ENCODE peak calls at places on chromosomes 11 and 22, in six cellular contexts. H, F, N, Y, C and E are unnamed samples.

GRCh38 chr11:83815736-83816135 is 529.6 kb upstream of the CCDC90B start:
- DNase-seq in N (peak), H (no peak), C (no peak), F (peak), Y (no peak), E (no peak)

GRCh38 chr11:29184939-29185890 is 831.6 kb downstream of the KCNA4 start:
- DNase-seq in C (peak), Y (no peak), F (peak), H (no peak), N (peak), E (peak)

GRCh38 chr22:30628491-30628890 is 7.1 kb upstream of the SLC35E4 start:
- DNase-seq in N (no peak), H (no peak), C (no peak), F (no peak), Y (no peak), E (no peak)

GRCh38 chr11:131404010-131404409 is 33.6 kb downstream of the NTM start:
- DNase-seq in Y (no peak), F (no peak), N (no peak), C (no peak), H (no peak), E (no peak)

GRCh38 chr11:11787305-11788066 is 54.3 kb upstream of the USP47 start:
- DNase-seq in Y (peak), F (peak), C (peak), N (peak), H (peak), E (peak)

GRCh38 chr22:40603088-40603605 is 33.4 kb downstream of the MRTFA start:
- DNase-seq in N (peak), F (peak), H (no peak), Y (no peak), C (no peak), E (peak)

GRCh38 chr22:27913162-27913741 is 5.8 kb downstream of the PITPNB start:
- DNase-seq in Y (no peak), H (no peak), F (no peak), N (no peak), C (peak), E (peak)

GRCh38 chr11:76891285-76891684 is 30.6 kb downstream of the ACER3 start:
- DNase-seq in C (no peak), Y (no peak), N (no peak), H (no peak), F (no peak), E (no peak)

GRCh38 chr11:18307461-18308139 is 14.3 kb downstream of the HPS5 start:
- DNase-seq in F (no peak), N (no peak), H (no peak), Y (no peak), C (no peak), E (no peak)

GRCh38 chr11:106794058-106794457 is 224.2 kb downstream of the GUCY1A2 start:
- DNase-seq in F (peak), C (no peak), N (peak), H (no peak), Y (no peak), E (peak)

GRCh38 chr11:36469063-36469462 is 41.0 kb downstream of the TRAF6 start:
- DNase-seq in H (peak), C (peak), Y (no peak), N (peak), F (peak), E (peak)

GRCh38 chr22:23233746-23234408 is 53.6 kb downstream of the BCR start:
- DNase-seq in H (no peak), N (peak), C (no peak), F (peak), Y (peak), E (no peak)

GRCh38 chr11:20157768-20158167 is 2.5 kb downstream of the DBX1 start:
- DNase-seq in F (no peak), H (peak), C (no peak), Y (no peak), N (no peak), E (no peak)

GRCh38 chr11:8826145-8826786 is 84.7 kb upstream of the AKIP1 start:
- DNase-seq in N (peak), F (peak), H (peak), C (peak), Y (peak), E (peak)

GRCh38 chr22:46069518-46070214 is 80.7 kb upstream of the PPARA start:
- DNase-seq in H (no peak), F (peak), N (peak), Y (no peak), C (no peak), E (peak)

GRCh38 chr11:76201056-76201455 is 5.2 kb downstream of the WNT11 start:
- DNase-seq in Y (peak), N (no peak), C (no peak), H (no peak), F (no peak), E (no peak)

GRCh38 chr11:35146074-35146521 is 7.1 kb downstream of the CD44 start:
- DNase-seq in H (no peak), Y (no peak), N (peak), F (no peak), C (no peak), E (no peak)

GRCh38 chr11:14356342-14356741 is 2.6 kb downstream of the RRAS2 start:
- DNase-seq in N (no peak), Y (no peak), H (no peak), C (no peak), F (no peak), E (no peak)
- H3K4me3 ChIP-seq in N (peak), Y (no peak), H (no peak), C (no peak), F (peak), E (peak)

DNA sequence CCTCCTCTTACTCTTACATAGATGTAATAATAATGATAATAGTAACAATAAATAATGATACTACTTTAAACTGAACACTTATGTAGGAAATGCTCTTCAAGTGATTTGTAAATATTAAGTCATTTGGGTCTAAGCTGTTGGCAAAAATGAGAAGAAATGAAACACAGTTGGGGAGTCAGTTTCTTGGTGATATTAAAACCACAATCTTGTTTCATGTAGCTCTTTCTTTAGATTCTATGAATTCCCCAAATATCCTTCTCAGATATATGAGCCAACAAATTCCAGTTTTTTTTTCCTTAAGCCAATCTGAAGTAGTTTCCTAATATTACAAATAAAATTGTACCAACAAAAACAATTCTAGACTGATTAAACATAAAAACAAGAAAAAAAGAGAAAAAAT is 1115.6 kb upstream of the CNTN5 start:
- DNase-seq in N (no peak), H (no peak), Y (no peak), F (peak), C (no peak), E (no peak)
- H3K9ac ChIP-seq in N (no peak), H (no peak), Y (no peak), F (no peak), C (no peak), E (no peak)

DNA sequence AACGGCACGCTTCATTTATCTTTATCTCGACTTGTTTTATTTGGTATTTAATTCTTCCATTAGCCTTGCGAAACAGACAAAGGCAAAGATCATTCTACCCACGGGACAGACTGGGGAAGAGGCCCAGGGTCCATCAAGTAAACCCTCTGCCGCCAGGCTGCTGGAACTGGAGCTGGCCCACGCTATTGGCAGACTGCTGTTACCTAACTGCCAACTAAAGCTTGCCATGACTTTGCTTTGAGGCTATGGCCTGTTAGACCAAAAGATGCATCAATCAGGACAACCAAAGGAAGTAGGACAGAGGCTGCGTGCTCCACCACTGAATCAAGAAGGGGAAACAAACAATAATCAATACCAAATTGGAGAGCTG is 794 bp upstream of the TMEM218 start:
- DNase-seq in F (no peak), Y (no peak), H (no peak), N (no peak), C (no peak), E (no peak)
- H3K4me3 ChIP-seq in F (peak), Y (peak), H (peak), N (peak), C (no peak), E (peak)

GRCh38 chr22:18091916-18092526 is 14.2 kb downstream of the PEX26 start:
- DNase-seq in F (peak), H (no peak), N (peak), Y (peak), C (no peak), E (no peak)
- H3K9ac ChIP-seq in F (peak), H (no peak), N (peak), Y (peak), C (no peak), E (peak)

GRCh38 chr11:61007971-61008896 is 36.8 kb downstream of the CD6 start:
- DNase-seq in N (no peak), H (peak), C (peak), F (no peak), Y (peak), E (no peak)
- H3K4me3 ChIP-seq in N (no peak), H (peak), C (peak), F (no peak), Y (peak), E (peak)

GRCh38 chr22:45013138-45013537 is 3.3 kb upstream of the PHF21B start:
- DNase-seq in N (no peak), Y (no peak), F (no peak), H (no peak), C (no peak), E (no peak)
- H3K9ac ChIP-seq in N (no peak), Y (no peak), F (no peak), H (no peak), C (no peak), E (no peak)

DNA sequence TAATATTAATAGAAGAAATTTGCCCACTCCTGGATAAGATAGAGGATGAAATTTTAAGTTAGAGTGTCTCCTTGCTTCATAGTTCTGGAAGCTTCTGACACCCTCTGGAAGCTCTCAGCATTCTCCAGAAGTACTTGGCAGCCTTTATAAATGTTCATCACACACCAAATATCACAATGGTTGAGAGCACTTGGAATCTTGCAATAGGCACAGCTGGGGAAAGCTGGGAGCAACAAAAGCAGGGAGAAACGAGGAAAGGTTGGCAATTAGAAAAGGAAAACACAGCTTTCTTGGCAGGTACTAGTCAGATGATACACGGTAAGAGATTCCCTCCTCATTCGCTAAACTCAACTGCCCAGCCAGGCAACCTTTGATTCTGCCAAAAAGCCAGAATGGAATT is 577.0 kb upstream of the ANO5 start:
- DNase-seq in N (no peak), Y (no peak), H (no peak), F (no peak), C (no peak), E (no peak)
- H3K4me3 ChIP-seq in N (no peak), Y (no peak), H (no peak), F (no peak), C (no peak), E (no peak)

GRCh38 chr11:33256808-33257159 is 397 bp upstream of the HIPK3 start:
- DNase-seq in H (no peak), C (no peak), N (no peak), F (no peak), Y (no peak), E (no peak)

GRCh38 chr11:33257160-33257896 is at the start of gene HIPK3:
- DNase-seq in H (peak), Y (peak), C (peak), N (peak), F (peak), E (peak)

GRCh38 chr11:33258631-33259184 is 1.5 kb downstream of the HIPK3 start:
- DNase-seq in C (no peak), F (peak), H (no peak), Y (no peak), N (peak), E (no peak)

GRCh38 chr11:33257897-33258630 is 883 bp downstream of the HIPK3 start:
- DNase-seq in Y (peak), N (peak), F (peak), H (peak), C (peak), E (peak)

GRCh38 chr11:33256031-33256807 is 962 bp upstream of the HIPK3 start:
- DNase-seq in C (peak), Y (no peak), N (peak), F (no peak), H (peak), E (peak)
- H3K9ac ChIP-seq in C (peak), Y (peak), N (peak), F (peak), H (no peak), E (peak)

GRCh38 chr22:37641251-37641949 is 1.9 kb downstream of the SH3BP1 start:
- DNase-seq in C (no peak), F (no peak), Y (no peak), H (no peak), N (no peak), E (no peak)
- H3K4me3 ChIP-seq in C (no peak), F (no peak), Y (no peak), H (no peak), N (no peak), E (no peak)